ENCODE peak calls at places on chromosomes 6 and 20, in eight cellular contexts. C is gastrocnemius medialis, D is breast epithelium, K is HCT116, P is tibial nerve, N is A549, M is stomach, S is IMR-90. E is an unnamed sample. For H3K9me3, the result is how much of the 10 kb centered on the place peaks cover.

GRCh38 chr20:19974621-19975435 is 42.3 kb upstream of the NAA20 start:
- DNase-seq in C (peak), D (peak), K (no peak), P (peak), N (peak), M (peak), S (peak), E (peak)

GRCh38 chr6:39839445-39839844 is 47.3 kb downstream of the DAAM2 start:
- DNase-seq in C (no peak), D (no peak), K (no peak), P (no peak), N (no peak), M (no peak), S (no peak), E (no peak)

GRCh38 chr20:50285376-50286173 is 94.9 kb downstream of the CEBPB start:
- DNase-seq in C (no peak), D (no peak), K (no peak), P (no peak), N (no peak), M (no peak), S (peak), E (no peak)

GRCh38 chr6:127956260-127956888 is 55.5 kb upstream of the THEMIS start:
- DNase-seq in C (no peak), D (no peak), K (peak), P (no peak), N (no peak), M (no peak), S (no peak), E (no peak)

GRCh38 chr6:36129889-36130671 is at the start of gene MAPK13:
- DNase-seq in C (no peak), D (no peak), K (no peak), P (no peak), N (no peak), M (peak), S (peak), E (peak)

GRCh38 chr20:33791959-33792597 is 19.1 kb upstream of the CHMP4B start:
- DNase-seq in C (no peak), D (no peak), K (no peak), P (peak), N (peak), M (peak), S (peak), E (no peak)

GRCh38 chr20:31602779-31603441 is 2.2 kb upstream of the ID1 start:
- DNase-seq in C (no peak), D (no peak), K (peak), P (no peak), N (peak), M (peak), S (peak), E (no peak)

GRCh38 chr6:134707342-134707982 is 242.4 kb downstream of the ALDH8A1 start:
- DNase-seq in C (no peak), D (no peak), K (no peak), P (no peak), N (peak), M (no peak), S (peak), E (no peak)

GRCh38 chr20:30168025-30168799 is 1089.3 kb upstream of the DEFB115 start:
- DNase-seq in C (no peak), D (no peak), K (no peak), P (no peak), N (no peak), M (no peak), S (no peak), E (no peak)
- H3K9me3 ChIP-seq in C (under half), D (under half), K (under half), P (under half), N (under half), M (under half), S (under half), E (under half)

GRCh38 chr6:43666181-43666920 is 21.2 kb downstream of the MRPS18A start:
- DNase-seq in C (no peak), D (no peak), K (no peak), P (no peak), N (no peak), M (no peak), S (no peak), E (no peak)

GRCh38 chr6:43668151-43669028 is 19.2 kb downstream of the MRPS18A start:
- DNase-seq in C (peak), D (peak), K (peak), P (no peak), N (peak), M (peak), S (peak), E (no peak)

GRCh38 chr6:43665376-43665775 is 20.5 kb downstream of the RSPH9 start:
- DNase-seq in C (no peak), D (no peak), K (no peak), P (no peak), N (no peak), M (no peak), S (peak), E (no peak)

GRCh38 chr6:43669050-43669921 is 18.3 kb downstream of the MRPS18A start:
- DNase-seq in C (peak), D (peak), K (no peak), P (peak), N (no peak), M (peak), S (peak), E (peak)

GRCh38 chr6:43667245-43668150 is 20.1 kb downstream of the MRPS18A start:
- DNase-seq in C (peak), D (peak), K (peak), P (peak), N (peak), M (peak), S (peak), E (peak)
- TF ChIP-seq POLR2A in C (peak), D (no peak), K (no peak), P (no peak), N (no peak), M (no peak), S (no peak), E (no peak)

GRCh38 chr6:168247456-168248147 is 72.0 kb downstream of the DACT2 start:
- DNase-seq in C (no peak), D (no peak), K (no peak), P (peak), N (peak), M (peak), S (no peak), E (no peak)

GRCh38 chr6:168249746-168250145 is 69.8 kb downstream of the DACT2 start:
- DNase-seq in C (no peak), D (no peak), K (no peak), P (no peak), N (no peak), M (no peak), S (no peak), E (no peak)

GRCh38 chr6:168252267-168252666 is 67.3 kb downstream of the DACT2 start:
- DNase-seq in C (no peak), D (no peak), K (no peak), P (no peak), N (no peak), M (no peak), S (no peak), E (no peak)

GRCh38 chr6:168248148-168248620 is 71.4 kb downstream of the DACT2 start:
- DNase-seq in C (no peak), D (no peak), K (no peak), P (no peak), N (no peak), M (no peak), S (no peak), E (no peak)

GRCh38 chr6:168250250-168250649 is 69.3 kb downstream of the DACT2 start:
- DNase-seq in C (no peak), D (peak), K (no peak), P (no peak), N (no peak), M (no peak), S (no peak), E (no peak)
- H3K9me3 ChIP-seq in C (under half), D (under half), K (under half), P (under half), N (under half), M (under half), S (under half), E (under half)

GRCh38 chr20:2507464-2507863 is 1.3 kb downstream of the ZNF343 start:
- DNase-seq in C (no peak), D (no peak), K (no peak), P (no peak), N (no peak), M (no peak), S (peak), E (no peak)

GRCh38 chr20:2509468-2509781 is 710 bp upstream of the ZNF343 start:
- DNase-seq in C (no peak), D (no peak), K (no peak), P (no peak), N (no peak), M (no peak), S (no peak), E (no peak)

GRCh38 chr20:2509794-2510193 is 1.1 kb upstream of the ZNF343 start:
- DNase-seq in C (no peak), D (no peak), K (no peak), P (no peak), N (no peak), M (no peak), S (no peak), E (no peak)

GRCh38 chr20:2507875-2508630 is 662 bp downstream of the ZNF343 start:
- DNase-seq in C (no peak), D (peak), K (no peak), P (no peak), N (peak), M (peak), S (peak), E (peak)

DNA sequence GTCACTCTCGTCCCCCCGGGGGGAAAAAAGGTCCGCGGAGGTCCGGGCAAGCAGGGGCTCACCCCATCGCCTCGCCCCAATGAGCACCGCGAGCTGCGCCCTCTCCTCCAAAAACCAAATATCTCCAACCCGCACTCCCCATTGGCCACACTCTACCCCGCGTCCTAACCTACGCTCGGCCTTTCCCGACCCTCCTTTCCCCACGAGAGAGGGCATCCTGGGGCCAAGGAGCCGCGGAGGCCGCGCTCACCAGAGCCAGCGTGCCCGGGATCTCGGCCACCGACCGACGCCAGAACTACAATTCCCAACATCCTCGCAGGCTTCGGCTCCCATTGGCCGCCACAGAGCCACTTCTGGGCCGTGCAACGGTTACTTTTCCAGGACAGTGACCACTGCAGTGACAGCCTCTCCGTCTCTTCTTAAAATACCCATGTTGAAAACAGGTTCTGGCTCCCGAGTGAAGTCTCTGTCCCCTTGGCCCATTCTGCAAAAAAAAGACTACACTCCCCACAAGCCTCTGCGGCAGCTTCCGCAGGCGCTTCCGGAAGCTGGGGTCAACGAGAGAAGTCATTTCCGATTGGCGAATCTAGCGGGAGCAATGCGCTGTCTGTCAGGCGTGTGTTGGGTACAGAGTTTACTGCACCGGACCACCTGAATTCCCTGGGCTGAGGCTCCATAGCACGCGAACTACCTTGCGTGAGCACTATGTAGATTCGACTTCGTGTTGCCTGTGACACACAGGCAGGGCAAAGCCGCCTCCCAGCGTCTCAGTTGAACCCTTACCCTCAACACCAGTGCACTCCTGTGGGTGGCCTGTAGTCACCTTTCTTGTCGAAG is at the start of gene ZNF343:
- DNase-seq in C (peak), D (peak), K (peak), P (peak), N (peak), M (peak), S (peak), E (peak)
- TF ChIP-seq POLR2A in C (peak), D (no peak), K (peak), P (no peak), N (peak), M (no peak), S (no peak), E (no peak)

E was measured in suprapubic skin.